ENCODE peak calls at places on chromosomes 12 and 14, in nine cellular contexts. W is iPS DF 6.9, N is fibroblast of lung, P is Peyer's patch, J is tibial artery, E is SK-N-SH, H is mammary epithelial cell, M is body of pancreas, V is pancreas. L is an unnamed sample. For H3K4me1, the result is how much of the 10 kb centered on the place peaks cover.

GRCh38 chr12:106724116-106724515 is 50.4 kb upstream of the RIC8B start:
- DNase-seq in N (no peak), E (no peak), W (no peak), H (no peak), P (no peak), M (no peak), J (no peak), V (no peak), L (no peak)

GRCh38 chr12:111445311-111446043 is 39.8 kb downstream of the SH2B3 start:
- DNase-seq in H (no peak), E (no peak), W (no peak), M (peak), P (no peak), J (no peak), V (no peak), N (no peak), L (no peak)

GRCh38 chr12:50589650-50590435 is 85.1 kb downstream of the DIP2B start:
- DNase-seq in W (no peak), H (peak), M (no peak), V (no peak), N (peak), J (no peak), P (no peak), E (no peak), L (peak)

GRCh38 chr14:54480830-54481562 is 7.8 kb downstream of the GMFB start:
- DNase-seq in V (no peak), W (no peak), N (no peak), P (no peak), E (no peak), J (no peak), M (no peak), H (peak), L (no peak)

GRCh38 chr14:73786632-73786941 is 65.0 kb upstream of the PTGR2 start:
- DNase-seq in P (no peak), E (peak), W (no peak), N (peak), V (no peak), M (peak), J (no peak), H (peak), L (no peak)

GRCh38 chr14:22886500-22887259 is 3.7 kb downstream of the REM2 start:
- DNase-seq in V (peak), N (peak), M (peak), E (peak), J (peak), P (peak), H (peak), W (no peak), L (peak)

GRCh38 chr14:88790501-88791251 is 2.1 kb downstream of the EML5 start:
- DNase-seq in W (no peak), N (no peak), E (peak), J (no peak), P (no peak), M (no peak), V (no peak), H (no peak), L (no peak)

GRCh38 chr12:105713901-105714300 is 383.4 kb downstream of the C12orf75 start:
- DNase-seq in N (no peak), M (no peak), J (no peak), E (no peak), W (no peak), V (no peak), H (no peak), P (no peak), L (no peak)

GRCh38 chr12:65596514-65597010 is 227.7 kb upstream of the HMGA2 start:
- DNase-seq in W (no peak), E (no peak), H (peak), N (no peak), J (no peak), P (no peak), V (no peak), M (no peak), L (no peak)

GRCh38 chr12:131831635-131832041 is 3.4 kb downstream of the MMP17 start:
- DNase-seq in H (peak), N (peak), P (peak), E (no peak), W (no peak), M (no peak), V (no peak), J (no peak), L (no peak)

GRCh38 chr14:21101802-21102413 is 1.0 kb downstream of the TMEM253 start:
- DNase-seq in W (no peak), N (no peak), P (no peak), J (no peak), E (no peak), H (no peak), V (no peak), M (no peak), L (no peak)
- H3K4me1 ChIP-seq in W (under half), N (under half), P (under half), J (under half), E (under half), H (half or more), V (under half), M (half or more), L (under half)

DNA sequence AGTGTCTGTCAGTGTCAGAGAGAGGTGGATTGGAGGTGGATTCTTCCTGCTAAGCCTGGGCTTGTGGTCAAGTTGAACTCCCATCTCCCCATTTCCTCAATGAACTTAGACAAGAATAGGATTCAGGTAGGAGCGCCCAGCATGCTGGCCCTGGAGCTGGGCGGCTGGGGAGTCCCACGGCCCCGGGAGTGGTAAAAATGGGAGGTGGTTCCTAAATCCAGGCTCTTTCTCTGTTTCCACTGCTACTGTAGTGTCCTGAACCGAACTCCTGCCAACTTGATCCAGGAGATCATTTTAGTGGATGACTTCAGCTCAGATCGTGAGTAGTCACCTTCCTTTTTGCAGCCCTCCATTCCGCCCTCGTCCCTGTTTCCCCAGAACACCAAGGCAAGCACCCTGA is 65.1 kb downstream of the GALNT16 start:
- DNase-seq in N (no peak), E (no peak), W (no peak), M (peak), J (peak), P (peak), V (no peak), H (no peak), L (no peak)
- H3K4me1 ChIP-seq in N (under half), E (under half), W (under half), M (under half), J (under half), P (under half), V (under half), H (under half), L (under half)

DNA sequence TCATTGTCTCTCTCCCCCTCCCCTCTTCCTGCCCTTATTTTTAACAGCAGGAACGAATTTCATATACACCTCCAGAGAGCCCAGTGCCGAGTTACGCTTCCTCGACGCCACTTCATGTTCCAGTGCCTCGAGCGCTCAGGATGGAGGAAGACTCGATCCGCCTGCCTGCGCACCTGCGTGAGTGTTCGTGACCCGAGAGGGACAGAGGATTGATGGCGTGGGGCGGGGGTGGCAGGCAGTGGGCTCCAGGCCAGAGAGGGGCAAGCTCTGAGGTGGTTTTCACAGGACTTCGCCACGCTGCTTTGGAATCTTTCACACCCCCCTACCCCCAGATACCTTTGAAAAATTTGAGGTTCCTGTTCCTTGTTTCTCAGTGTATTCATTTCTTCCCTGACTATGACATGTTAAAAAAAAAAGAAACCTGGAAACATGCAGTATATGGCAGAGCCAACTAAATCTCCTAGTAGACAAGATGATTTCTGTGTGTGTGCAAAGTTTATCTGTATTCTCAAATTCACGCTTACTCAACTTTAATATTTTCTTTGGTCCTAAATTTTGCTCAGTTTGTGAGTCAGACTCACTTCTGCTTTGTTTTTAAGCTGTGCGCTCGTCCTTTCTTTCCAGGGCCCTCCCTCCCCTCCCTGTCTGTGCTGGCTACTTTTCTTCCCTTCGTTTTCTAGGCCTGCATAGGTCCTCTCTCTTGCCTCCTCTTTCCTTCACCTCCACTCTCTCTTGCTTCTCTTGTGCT is 103.1 kb downstream of the ETV6 start:
- DNase-seq in V (no peak), E (no peak), P (no peak), W (no peak), H (no peak), J (no peak), N (no peak), M (no peak), L (no peak)
- H3K4me1 ChIP-seq in V (under half), E (under half), P (under half), W (under half), H (under half), J (under half), N (under half), M (under half), L (under half)

GRCh38 chr14:96832351-96832750 is 35.2 kb downstream of the VRK1 start:
- DNase-seq in E (no peak), M (no peak), P (no peak), V (no peak), W (no peak), H (no peak), J (no peak), N (no peak), L (no peak)
- H3K4me1 ChIP-seq in E (under half), M (under half), P (under half), V (under half), W (under half), H (under half), J (under half), N (under half), L (under half)

GRCh38 chr14:60350366-60350720 is 101.3 kb downstream of the PPM1A start:
- DNase-seq in P (no peak), W (no peak), N (no peak), E (no peak), M (no peak), J (no peak), H (no peak), V (no peak), L (no peak)

GRCh38 chr14:60357551-60357930 is 108.5 kb downstream of the PPM1A start:
- DNase-seq in V (no peak), E (peak), J (no peak), N (no peak), W (no peak), H (no peak), M (no peak), P (no peak), L (no peak)

GRCh38 chr14:60356921-60357550 is 108.0 kb downstream of the PPM1A start:
- DNase-seq in H (no peak), W (no peak), E (peak), J (no peak), P (no peak), M (no peak), N (no peak), V (no peak), L (no peak)

GRCh38 chr14:60353410-60353809 is 104.4 kb downstream of the PPM1A start:
- DNase-seq in J (no peak), N (no peak), E (no peak), V (no peak), H (no peak), W (no peak), P (no peak), M (no peak), L (no peak)

GRCh38 chr14:60355768-60356167 is 106.7 kb downstream of the PPM1A start:
- DNase-seq in J (no peak), W (no peak), V (no peak), M (no peak), E (no peak), H (no peak), P (no peak), N (no peak), L (no peak)
- H3K4me1 ChIP-seq in J (under half), W (under half), V (under half), M (under half), E (under half), H (under half), P (under half), N (under half), L (under half)

GRCh38 chr12:46364777-46365580 is 7.6 kb downstream of the SLC38A2 start:
- DNase-seq in E (no peak), W (no peak), H (peak), P (no peak), V (peak), J (peak), M (peak), N (peak), L (no peak)
- H3K4me1 ChIP-seq in E (under half), W (under half), H (under half), P (under half), V (half or more), J (under half), M (half or more), N (under half), L (half or more)

GRCh38 chr14:96508900-96509299 is 6.7 kb downstream of the PAPOLA start:
- DNase-seq in N (no peak), W (no peak), E (no peak), P (no peak), M (no peak), V (no peak), J (no peak), H (no peak), L (no peak)
- H3K4me1 ChIP-seq in N (under half), W (under half), E (under half), P (under half), M (half or more), V (under half), J (under half), H (under half), L (half or more)